ENCODE peak calls at places on chromosomes 1 and 21, in six cellular contexts. One of them, this sample, is unnamed.

GRCh38 chr1:192793983-192794767 is 14.7 kb upstream of the RGS2 start:
- DNase-seq in mucosa of descending colon: no peak
- DNase-seq in left lung: no peak
- DNase-seq in AG04450: no peak
- DNase-seq in BJ: no peak
- DNase-seq in cardiac muscle cell: no peak
- DNase-seq in this sample: no peak

GRCh38 chr1:177646757-177647730 is 322.8 kb downstream of the SEC16B start:
- DNase-seq in mucosa of descending colon: no peak
- DNase-seq in left lung: no peak
- DNase-seq in AG04450: no peak
- DNase-seq in BJ: no peak
- DNase-seq in cardiac muscle cell: no peak
- DNase-seq in this sample: no peak

GRCh38 chr21:32411366-32412161 is 942 bp upstream of the EVA1C start:
- DNase-seq in mucosa of descending colon: peak
- DNase-seq in left lung: peak
- DNase-seq in AG04450: no peak
- DNase-seq in BJ: no peak
- DNase-seq in cardiac muscle cell: peak
- DNase-seq in this sample: no peak

GRCh38 chr1:150805899-150806298 is 2.2 kb downstream of the CTSK start:
- DNase-seq in mucosa of descending colon: no peak
- DNase-seq in left lung: no peak
- DNase-seq in AG04450: no peak
- DNase-seq in BJ: no peak
- DNase-seq in cardiac muscle cell: no peak
- DNase-seq in this sample: no peak

GRCh38 chr1:27339213-27339612 is 2.6 kb upstream of the SYTL1 start:
- DNase-seq in mucosa of descending colon: no peak
- DNase-seq in left lung: no peak
- DNase-seq in AG04450: no peak
- DNase-seq in BJ: no peak
- DNase-seq in cardiac muscle cell: no peak
- DNase-seq in this sample: no peak

GRCh38 chr1:101264699-101265098 is 27.9 kb downstream of the S1PR1 start:
- DNase-seq in mucosa of descending colon: peak
- DNase-seq in left lung: no peak
- DNase-seq in AG04450: no peak
- DNase-seq in BJ: no peak
- DNase-seq in cardiac muscle cell: peak
- DNase-seq in this sample: no peak

GRCh38 chr1:47201179-47201578 is 11.3 kb upstream of the PDZK1IP1 start:
- DNase-seq in mucosa of descending colon: no peak
- DNase-seq in left lung: no peak
- DNase-seq in AG04450: no peak
- DNase-seq in BJ: no peak
- DNase-seq in cardiac muscle cell: no peak
- DNase-seq in this sample: no peak

GRCh38 chr1:204380293-204380831 is 20.6 kb upstream of the PLEKHA6 start:
- DNase-seq in mucosa of descending colon: no peak
- DNase-seq in left lung: no peak
- DNase-seq in AG04450: no peak
- DNase-seq in BJ: no peak
- DNase-seq in cardiac muscle cell: no peak
- DNase-seq in this sample: no peak

GRCh38 chr21:35024071-35024420 is 25.1 kb downstream of the RUNX1 start:
- DNase-seq in mucosa of descending colon: no peak
- DNase-seq in left lung: no peak
- DNase-seq in AG04450: no peak
- DNase-seq in BJ: no peak
- DNase-seq in cardiac muscle cell: no peak
- DNase-seq in this sample: no peak

GRCh38 chr1:156936721-156937220 is 16.3 kb downstream of the LRRC71 start:
- DNase-seq in mucosa of descending colon: no peak
- DNase-seq in left lung: no peak
- DNase-seq in AG04450: no peak
- DNase-seq in BJ: no peak
- DNase-seq in cardiac muscle cell: no peak
- DNase-seq in this sample: no peak

GRCh38 chr1:43454270-43455011 is 710 bp upstream of the HYI start:
- DNase-seq in mucosa of descending colon: peak
- DNase-seq in left lung: peak
- DNase-seq in AG04450: peak
- DNase-seq in BJ: peak
- DNase-seq in cardiac muscle cell: peak
- DNase-seq in this sample: peak

GRCh38 chr1:32724678-32725594 is 22.4 kb upstream of the SYNC start:
- DNase-seq in mucosa of descending colon: no peak
- DNase-seq in left lung: peak
- DNase-seq in AG04450: peak
- DNase-seq in BJ: peak
- DNase-seq in cardiac muscle cell: no peak
- DNase-seq in this sample: no peak

GRCh38 chr1:110916669-110917306 is 43.8 kb downstream of the CD53 start:
- DNase-seq in mucosa of descending colon: peak
- DNase-seq in left lung: no peak
- DNase-seq in AG04450: no peak
- DNase-seq in BJ: no peak
- DNase-seq in cardiac muscle cell: no peak
- DNase-seq in this sample: no peak

GRCh38 chr1:243849089-243850012 is 692 bp downstream of the AKT3 start:
- DNase-seq in mucosa of descending colon: peak
- DNase-seq in left lung: peak
- DNase-seq in AG04450: no peak
- DNase-seq in BJ: peak
- DNase-seq in cardiac muscle cell: peak
- DNase-seq in this sample: peak

GRCh38 chr1:158076461-158076860 is 83.0 kb downstream of the KIRREL1 start:
- DNase-seq in mucosa of descending colon: no peak
- DNase-seq in left lung: no peak
- DNase-seq in AG04450: no peak
- DNase-seq in BJ: no peak
- DNase-seq in cardiac muscle cell: no peak
- DNase-seq in this sample: no peak

GRCh38 chr1:99640672-99641071 is 5.2 kb upstream of the PALMD start:
- DNase-seq in mucosa of descending colon: no peak
- DNase-seq in left lung: no peak
- DNase-seq in AG04450: no peak
- DNase-seq in BJ: no peak
- DNase-seq in cardiac muscle cell: no peak
- DNase-seq in this sample: no peak

GRCh38 chr1:162353078-162353477 is 23.6 kb downstream of the SPATA46 start:
- DNase-seq in mucosa of descending colon: no peak
- DNase-seq in left lung: no peak
- DNase-seq in AG04450: no peak
- DNase-seq in BJ: no peak
- DNase-seq in cardiac muscle cell: no peak
- DNase-seq in this sample: no peak

GRCh38 chr1:24996983-24997893 is 67.2 kb upstream of the RUNX3 start:
- DNase-seq in mucosa of descending colon: no peak
- DNase-seq in left lung: no peak
- DNase-seq in AG04450: no peak
- DNase-seq in BJ: no peak
- DNase-seq in cardiac muscle cell: no peak
- DNase-seq in this sample: no peak

GRCh38 chr1:112370981-112371380 is 25.0 kb upstream of the CTTNBP2NL start:
- DNase-seq in mucosa of descending colon: no peak
- DNase-seq in left lung: no peak
- DNase-seq in AG04450: no peak
- DNase-seq in BJ: no peak
- DNase-seq in cardiac muscle cell: no peak
- DNase-seq in this sample: no peak

GRCh38 chr1:1359316-1359667 is 937 bp upstream of the MXRA8 start:
- DNase-seq in mucosa of descending colon: no peak
- DNase-seq in left lung: no peak
- DNase-seq in AG04450: peak
- DNase-seq in BJ: no peak
- DNase-seq in cardiac muscle cell: no peak
- DNase-seq in this sample: no peak

GRCh38 chr1:107183011-107183410 is 42.2 kb downstream of the NTNG1 start:
- DNase-seq in mucosa of descending colon: no peak
- DNase-seq in left lung: no peak
- DNase-seq in AG04450: no peak
- DNase-seq in BJ: no peak
- DNase-seq in cardiac muscle cell: no peak
- DNase-seq in this sample: no peak

GRCh38 chr1:181187596-181188126 is 99.2 kb downstream of the IER5 start:
- DNase-seq in mucosa of descending colon: no peak
- DNase-seq in left lung: no peak
- DNase-seq in AG04450: no peak
- DNase-seq in BJ: no peak
- DNase-seq in cardiac muscle cell: no peak
- DNase-seq in this sample: no peak

GRCh38 chr1:68213843-68214242 is 18.5 kb downstream of the WLS start:
- DNase-seq in mucosa of descending colon: peak
- DNase-seq in left lung: peak
- DNase-seq in AG04450: no peak
- DNase-seq in BJ: no peak
- DNase-seq in cardiac muscle cell: peak
- DNase-seq in this sample: no peak

GRCh38 chr1:235326719-235327558 is 1.0 kb downstream of the ARID4B start:
- DNase-seq in mucosa of descending colon: peak
- DNase-seq in left lung: peak
- DNase-seq in AG04450: no peak
- DNase-seq in BJ: no peak
- DNase-seq in cardiac muscle cell: peak
- DNase-seq in this sample: no peak

GRCh38 chr1:3349161-3349967 is 105.1 kb upstream of the ARHGEF16 start:
- DNase-seq in mucosa of descending colon: no peak
- DNase-seq in left lung: no peak
- DNase-seq in AG04450: no peak
- DNase-seq in BJ: no peak
- DNase-seq in cardiac muscle cell: peak
- DNase-seq in this sample: peak

DNA sequence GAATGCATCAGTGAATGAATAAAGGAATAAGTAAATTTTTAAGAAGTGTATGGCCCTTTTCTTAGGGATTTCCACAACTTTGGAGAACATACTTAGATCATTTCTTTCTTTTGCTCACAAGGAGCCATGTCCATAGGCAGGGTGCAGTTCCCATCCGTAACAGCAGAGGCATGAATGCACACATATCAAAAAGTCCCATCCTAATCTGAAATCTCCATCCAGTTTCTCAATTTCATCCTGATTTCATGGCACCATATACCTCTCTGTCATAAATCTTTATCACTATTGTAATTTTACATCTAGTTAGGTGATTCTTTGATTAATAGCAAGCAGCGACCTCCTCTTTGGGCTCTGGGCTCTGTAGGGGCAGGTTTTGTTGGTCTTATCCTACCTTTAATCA is 359.2 kb downstream of the RRAGC start:
- DNase-seq in mucosa of descending colon: no peak
- DNase-seq in left lung: no peak
- DNase-seq in AG04450: no peak
- DNase-seq in BJ: no peak
- DNase-seq in cardiac muscle cell: no peak
- DNase-seq in this sample: no peak
- TF ChIP-seq CTCF in mucosa of descending colon: no peak
- TF ChIP-seq CTCF in left lung: peak
- TF ChIP-seq CTCF in AG04450: peak
- TF ChIP-seq CTCF in BJ: peak
- TF ChIP-seq CTCF in cardiac muscle cell: peak
- TF ChIP-seq CTCF in this sample: peak

DNA sequence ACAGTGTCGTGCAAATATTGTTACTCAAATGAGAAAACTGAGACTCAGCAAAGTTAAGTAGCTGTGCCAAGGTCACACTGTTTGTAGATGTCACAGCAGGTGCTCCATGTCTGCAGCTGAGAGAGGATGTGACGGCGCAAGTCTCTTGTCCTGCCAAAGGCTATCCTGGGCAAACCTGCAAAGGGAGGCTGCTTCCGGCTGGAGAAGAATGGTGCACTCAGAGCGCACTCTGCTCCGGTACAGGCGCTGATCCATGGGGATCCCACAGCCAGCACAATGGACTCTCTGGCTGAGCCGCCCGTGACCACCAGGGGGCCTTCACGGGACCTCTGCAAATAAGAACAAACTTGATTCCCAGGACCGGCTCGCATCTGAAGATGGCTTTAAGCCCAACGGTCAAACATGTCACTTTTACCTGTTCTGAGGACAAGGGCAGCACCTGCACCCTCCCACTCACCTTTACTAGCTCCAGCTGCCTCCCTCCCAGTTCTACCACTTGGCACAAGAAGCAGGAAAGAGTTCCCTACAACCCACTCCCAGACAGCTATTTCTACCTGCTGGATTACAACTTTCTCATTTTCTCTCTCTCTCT is 21.9 kb downstream of the RD3 start:
- DNase-seq in mucosa of descending colon: peak
- DNase-seq in left lung: peak
- DNase-seq in AG04450: peak
- DNase-seq in BJ: no peak
- DNase-seq in cardiac muscle cell: peak
- DNase-seq in this sample: no peak
- TF ChIP-seq CTCF in mucosa of descending colon: peak
- TF ChIP-seq CTCF in left lung: peak
- TF ChIP-seq CTCF in AG04450: peak
- TF ChIP-seq CTCF in BJ: peak
- TF ChIP-seq CTCF in cardiac muscle cell: peak
- TF ChIP-seq CTCF in this sample: peak

DNA sequence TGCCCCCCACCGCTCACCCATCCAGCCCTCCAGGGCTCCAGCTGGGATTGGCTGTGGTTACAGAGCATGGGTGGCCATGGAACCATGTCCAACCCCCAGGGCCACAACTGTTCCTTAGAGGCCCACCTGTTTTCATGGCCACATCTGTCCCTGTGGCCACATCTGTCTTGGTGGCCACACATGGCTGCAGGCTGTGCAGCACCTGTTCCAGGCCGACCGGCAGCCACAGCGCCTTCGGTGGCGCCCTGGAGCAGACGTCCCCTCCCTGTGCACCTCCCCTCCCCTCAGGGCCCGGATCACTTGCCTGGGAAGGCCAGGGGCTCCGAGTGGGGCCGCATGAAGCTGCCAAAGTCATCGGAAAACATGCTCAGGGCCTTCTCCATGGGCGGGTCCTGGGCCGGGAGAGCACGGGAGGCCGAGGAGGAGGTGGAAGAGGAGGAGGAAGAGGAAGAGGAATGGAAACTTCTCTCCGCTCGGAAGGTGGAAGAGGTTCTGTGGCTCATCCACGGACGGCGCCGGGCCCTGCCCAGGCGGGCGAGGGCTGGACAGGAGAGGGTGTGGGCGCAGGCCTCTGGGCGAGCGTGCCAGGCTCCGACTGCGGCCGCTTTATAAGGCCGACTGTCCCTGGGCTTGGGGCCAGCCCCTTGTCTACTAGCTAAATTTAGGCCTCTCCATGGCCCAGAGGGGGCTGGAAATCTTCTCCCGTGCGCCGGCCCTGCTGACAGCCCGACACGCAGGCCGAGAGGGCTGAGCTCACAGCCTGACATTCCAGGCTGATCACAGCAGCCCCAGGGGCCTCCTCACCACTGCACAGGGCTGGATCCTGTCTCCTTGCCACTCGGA is at the start of gene HSPB7:
- DNase-seq in mucosa of descending colon: peak
- DNase-seq in left lung: peak
- DNase-seq in AG04450: no peak
- DNase-seq in BJ: peak
- DNase-seq in cardiac muscle cell: peak
- DNase-seq in this sample: peak
- TF ChIP-seq CTCF in mucosa of descending colon: no peak
- TF ChIP-seq CTCF in left lung: no peak
- TF ChIP-seq CTCF in AG04450: no peak
- TF ChIP-seq CTCF in BJ: peak
- TF ChIP-seq CTCF in cardiac muscle cell: no peak
- TF ChIP-seq CTCF in this sample: peak

GRCh38 chr1:22728751-22729399 is 18.2 kb downstream of the EPHB2 start:
- DNase-seq in mucosa of descending colon: no peak
- DNase-seq in left lung: no peak
- DNase-seq in AG04450: no peak
- DNase-seq in BJ: no peak
- DNase-seq in cardiac muscle cell: no peak
- DNase-seq in this sample: no peak
- TF ChIP-seq CTCF in mucosa of descending colon: no peak
- TF ChIP-seq CTCF in left lung: no peak
- TF ChIP-seq CTCF in AG04450: peak
- TF ChIP-seq CTCF in BJ: no peak
- TF ChIP-seq CTCF in cardiac muscle cell: no peak
- TF ChIP-seq CTCF in this sample: no peak